ENCODE peak calls at places on chromosomes 16 and 17, in six cellular contexts. One of them, this sample, is unnamed.

GRCh38 chr17:12389421-12389820 is 276.3 kb upstream of the MYOCD start:
- DNase-seq in GM23338: no peak
- DNase-seq in breast epithelium: no peak
- DNase-seq in ovary: no peak
- DNase-seq in AG04450: no peak
- DNase-seq in lung: no peak
- DNase-seq in this sample: no peak

GRCh38 chr16:25270577-25270976 is 12.9 kb upstream of the ZKSCAN2 start:
- DNase-seq in lung: no peak
- DNase-seq in breast epithelium: no peak
- DNase-seq in AG04450: no peak
- DNase-seq in ovary: no peak
- DNase-seq in GM23338: no peak
- DNase-seq in this sample: no peak

GRCh38 chr16:86866986-86867722 is 288.8 kb downstream of the FOXL1 start:
- DNase-seq in breast epithelium: no peak
- DNase-seq in ovary: no peak
- DNase-seq in lung: no peak
- DNase-seq in GM23338: no peak
- DNase-seq in AG04450: no peak
- DNase-seq in this sample: no peak

GRCh38 chr16:26598989-26599785 is 467.5 kb upstream of the C16orf82 start:
- DNase-seq in breast epithelium: no peak
- DNase-seq in lung: no peak
- DNase-seq in AG04450: no peak
- DNase-seq in ovary: no peak
- DNase-seq in GM23338: peak; percentile 58
- DNase-seq in this sample: no peak

GRCh38 chr16:55283776-55284717 is 40.0 kb upstream of the IRX6 start:
- DNase-seq in GM23338: no peak
- DNase-seq in breast epithelium: no peak
- DNase-seq in ovary: no peak
- DNase-seq in AG04450: no peak
- DNase-seq in lung: no peak
- DNase-seq in this sample: no peak

GRCh38 chr17:4215882-4216411 is 47.8 kb downstream of the ANKFY1 start:
- DNase-seq in AG04450: no peak
- DNase-seq in GM23338: no peak
- DNase-seq in breast epithelium: no peak
- DNase-seq in ovary: no peak
- DNase-seq in lung: no peak
- DNase-seq in this sample: no peak

GRCh38 chr17:30570596-30571265 is 93.5 kb downstream of the GOSR1 start:
- DNase-seq in lung: no peak
- DNase-seq in AG04450: no peak
- DNase-seq in breast epithelium: no peak
- DNase-seq in ovary: no peak
- DNase-seq in GM23338: no peak
- DNase-seq in this sample: no peak

GRCh38 chr17:78163881-78164747 is 4.3 kb upstream of the SYNGR2 start:
- DNase-seq in GM23338: no peak
- DNase-seq in AG04450: no peak
- DNase-seq in lung: no peak
- DNase-seq in breast epithelium: no peak
- DNase-seq in ovary: no peak
- DNase-seq in this sample: no peak

GRCh38 chr17:45908460-45908859 is 14.1 kb downstream of the MAPT start:
- DNase-seq in breast epithelium: no peak
- DNase-seq in ovary: no peak
- DNase-seq in AG04450: no peak
- DNase-seq in lung: no peak
- DNase-seq in GM23338: peak; percentile 34
- DNase-seq in this sample: no peak

GRCh38 chr17:19978206-19978802 is 676 bp upstream of the AKAP10 start:
- DNase-seq in breast epithelium: no peak
- DNase-seq in lung: no peak
- DNase-seq in ovary: no peak
- DNase-seq in GM23338: peak; percentile 56
- DNase-seq in AG04450: no peak
- DNase-seq in this sample: no peak

GRCh38 chr17:19978803-19979202 is 1.2 kb upstream of the AKAP10 start:
- DNase-seq in lung: no peak
- DNase-seq in ovary: no peak
- DNase-seq in breast epithelium: no peak
- DNase-seq in GM23338: no peak
- DNase-seq in AG04450: no peak
- DNase-seq in this sample: no peak

GRCh38 chr17:19979917-19980770 is 2.5 kb upstream of the AKAP10 start:
- DNase-seq in GM23338: peak; percentile 12
- DNase-seq in ovary: peak; percentile 74
- DNase-seq in breast epithelium: no peak
- DNase-seq in lung: no peak
- DNase-seq in AG04450: no peak
- DNase-seq in this sample: no peak

GRCh38 chr17:19975601-19976000 is 2.0 kb downstream of the AKAP10 start:
- DNase-seq in AG04450: no peak
- DNase-seq in ovary: no peak
- DNase-seq in lung: no peak
- DNase-seq in breast epithelium: no peak
- DNase-seq in GM23338: no peak
- DNase-seq in this sample: peak; percentile 32

DNA sequence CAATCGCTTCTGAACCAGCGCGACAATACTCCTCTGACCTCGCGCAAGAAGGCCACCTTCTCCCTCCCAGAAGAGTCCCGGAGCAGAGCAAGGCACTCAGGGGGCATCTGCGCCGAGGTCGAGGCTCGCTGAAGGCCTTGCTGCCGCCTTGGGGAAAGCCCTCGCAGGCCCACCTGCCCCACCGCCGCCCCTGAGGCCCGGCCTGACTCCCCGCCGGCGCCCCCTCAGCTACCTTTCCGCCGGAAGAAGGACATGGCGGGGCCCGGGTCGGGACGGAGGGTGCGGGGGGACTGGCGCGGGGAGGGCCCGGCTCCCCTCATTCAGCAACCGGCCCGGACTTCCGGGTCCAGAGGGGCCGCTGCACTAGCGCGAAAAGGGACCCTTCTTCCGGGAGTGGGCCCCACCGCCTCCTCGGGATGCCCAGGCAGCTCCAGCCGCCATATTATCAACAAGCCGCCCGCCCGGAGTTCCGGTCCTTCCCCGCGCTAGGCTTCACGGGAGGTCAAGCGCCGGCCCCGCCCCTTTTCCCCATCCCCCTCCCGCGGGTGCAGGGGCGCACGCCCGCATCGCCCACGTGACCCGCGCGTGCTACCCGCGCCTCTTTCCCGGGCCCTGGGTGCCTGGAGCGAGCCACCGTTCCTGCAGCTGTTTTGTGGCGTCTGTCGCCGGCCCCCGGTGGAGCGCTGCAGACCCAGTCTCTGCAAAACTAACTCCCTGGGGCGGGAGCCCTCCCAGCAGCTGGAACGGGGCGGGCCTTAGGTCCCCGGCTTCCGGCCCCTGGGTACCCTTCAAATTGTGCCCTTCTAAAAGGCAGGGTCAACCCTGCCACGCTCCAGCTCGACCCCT is at the start of gene AKAP10:
- DNase-seq in AG04450: peak; percentile 30
- DNase-seq in ovary: peak; percentile 96
- DNase-seq in GM23338: peak; percentile 97
- DNase-seq in breast epithelium: peak; percentile 84
- DNase-seq in lung: peak; percentile 95
- DNase-seq in this sample: peak; percentile 95
- TF ChIP-seq CTCF in AG04450: no peak
- TF ChIP-seq CTCF in ovary: no peak
- TF ChIP-seq CTCF in GM23338: no peak
- TF ChIP-seq CTCF in breast epithelium: no peak
- TF ChIP-seq CTCF in lung: no peak
- TF ChIP-seq CTCF in this sample: no peak

GRCh38 chr16:52171481-52171880 is 375.5 kb downstream of the TOX3 start:
- DNase-seq in GM23338: peak; percentile 30
- DNase-seq in AG04450: no peak
- DNase-seq in ovary: no peak
- DNase-seq in lung: no peak
- DNase-seq in breast epithelium: no peak
- DNase-seq in this sample: no peak
- TF ChIP-seq CTCF in GM23338: peak; percentile 46
- TF ChIP-seq CTCF in AG04450: no peak
- TF ChIP-seq CTCF in ovary: no peak
- TF ChIP-seq CTCF in lung: no peak
- TF ChIP-seq CTCF in breast epithelium: no peak
- TF ChIP-seq CTCF in this sample: no peak

DNA sequence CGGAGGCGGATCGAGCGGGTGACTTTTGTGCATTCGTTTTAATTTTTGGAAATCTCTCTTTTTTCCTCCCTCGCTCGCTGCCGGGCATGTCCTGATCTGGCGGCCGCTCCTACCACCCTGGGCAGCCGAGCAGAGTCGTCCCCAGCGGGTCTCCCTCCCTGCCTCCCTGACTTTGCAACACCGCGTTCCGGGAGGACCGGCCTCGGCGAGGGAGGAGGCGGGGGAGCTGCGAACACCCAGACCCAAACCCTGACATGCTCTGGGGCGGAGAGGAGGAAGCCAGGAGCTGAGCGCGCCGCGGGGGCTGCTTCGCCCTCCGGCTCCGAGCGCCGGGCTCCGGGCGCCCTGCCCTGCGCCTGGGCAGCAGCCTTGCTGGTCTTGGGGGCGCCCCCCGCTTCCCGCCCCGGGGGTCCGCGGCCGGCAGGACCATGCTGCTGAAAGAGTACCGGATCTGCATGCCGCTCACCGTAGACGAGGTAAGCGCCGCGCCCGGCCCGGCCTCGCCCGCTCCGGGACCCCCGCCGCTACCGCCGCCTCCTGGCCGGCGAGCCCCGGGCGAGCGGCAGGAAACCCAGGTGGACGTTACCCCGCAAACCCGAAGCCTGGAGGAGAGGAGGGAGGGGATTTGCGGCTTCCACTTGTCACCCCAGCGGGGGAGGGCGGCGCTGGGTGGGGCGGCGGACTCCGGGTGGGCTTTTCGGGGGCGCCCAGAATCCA is 804 bp downstream of the PITPNC1 start:
- DNase-seq in AG04450: no peak
- DNase-seq in breast epithelium: peak; percentile 36
- DNase-seq in ovary: peak; percentile 74
- DNase-seq in lung: peak; percentile 57
- DNase-seq in GM23338: peak; percentile 60
- DNase-seq in this sample: peak; percentile 88
- TF ChIP-seq CTCF in AG04450: peak; percentile 33
- TF ChIP-seq CTCF in breast epithelium: no peak
- TF ChIP-seq CTCF in ovary: peak; percentile 46
- TF ChIP-seq CTCF in lung: no peak
- TF ChIP-seq CTCF in GM23338: peak; percentile 28
- TF ChIP-seq CTCF in this sample: peak; percentile 32

GRCh38 chr16:48511716-48512115 is 98.3 kb downstream of the N4BP1 start:
- DNase-seq in GM23338: no peak
- DNase-seq in breast epithelium: no peak
- DNase-seq in AG04450: no peak
- DNase-seq in lung: no peak
- DNase-seq in ovary: no peak
- DNase-seq in this sample: no peak
- TF ChIP-seq CTCF in GM23338: no peak
- TF ChIP-seq CTCF in breast epithelium: no peak
- TF ChIP-seq CTCF in AG04450: no peak
- TF ChIP-seq CTCF in lung: no peak
- TF ChIP-seq CTCF in ovary: no peak
- TF ChIP-seq CTCF in this sample: no peak

GRCh38 chr17:2299136-2299535 is 4.4 kb downstream of the SMG6 start:
- DNase-seq in AG04450: no peak
- DNase-seq in ovary: no peak
- DNase-seq in breast epithelium: no peak
- DNase-seq in GM23338: no peak
- DNase-seq in lung: no peak
- DNase-seq in this sample: no peak

GRCh38 chr17:2299756-2300155 is 3.8 kb downstream of the SMG6 start:
- DNase-seq in AG04450: no peak
- DNase-seq in breast epithelium: no peak
- DNase-seq in GM23338: no peak
- DNase-seq in lung: no peak
- DNase-seq in ovary: no peak
- DNase-seq in this sample: peak; percentile 73

GRCh38 chr17:2302740-2303277 is 776 bp downstream of the SMG6 start:
- DNase-seq in AG04450: no peak
- DNase-seq in GM23338: no peak
- DNase-seq in ovary: no peak
- DNase-seq in lung: no peak
- DNase-seq in breast epithelium: no peak
- DNase-seq in this sample: no peak

GRCh38 chr17:2303278-2304188 is at the start of the genes SMG6 and SRR:
- DNase-seq in GM23338: peak; percentile 94
- DNase-seq in lung: peak; percentile 91
- DNase-seq in breast epithelium: peak; percentile 86
- DNase-seq in ovary: peak; percentile 95
- DNase-seq in AG04450: peak; percentile 48
- DNase-seq in this sample: peak; percentile 97
- TF ChIP-seq CTCF in GM23338: no peak
- TF ChIP-seq CTCF in lung: no peak
- TF ChIP-seq CTCF in breast epithelium: no peak
- TF ChIP-seq CTCF in ovary: no peak
- TF ChIP-seq CTCF in AG04450: no peak
- TF ChIP-seq CTCF in this sample: no peak

GRCh38 chr16:53220585-53220984 is 165.8 kb downstream of the CHD9 start:
- DNase-seq in AG04450: no peak
- DNase-seq in ovary: no peak
- DNase-seq in lung: no peak
- DNase-seq in breast epithelium: no peak
- DNase-seq in GM23338: peak; percentile 41
- DNase-seq in this sample: no peak
- TF ChIP-seq CTCF in AG04450: peak; percentile 41
- TF ChIP-seq CTCF in ovary: no peak
- TF ChIP-seq CTCF in lung: no peak
- TF ChIP-seq CTCF in breast epithelium: no peak
- TF ChIP-seq CTCF in GM23338: peak; percentile 45
- TF ChIP-seq CTCF in this sample: peak; percentile 41

DNA sequence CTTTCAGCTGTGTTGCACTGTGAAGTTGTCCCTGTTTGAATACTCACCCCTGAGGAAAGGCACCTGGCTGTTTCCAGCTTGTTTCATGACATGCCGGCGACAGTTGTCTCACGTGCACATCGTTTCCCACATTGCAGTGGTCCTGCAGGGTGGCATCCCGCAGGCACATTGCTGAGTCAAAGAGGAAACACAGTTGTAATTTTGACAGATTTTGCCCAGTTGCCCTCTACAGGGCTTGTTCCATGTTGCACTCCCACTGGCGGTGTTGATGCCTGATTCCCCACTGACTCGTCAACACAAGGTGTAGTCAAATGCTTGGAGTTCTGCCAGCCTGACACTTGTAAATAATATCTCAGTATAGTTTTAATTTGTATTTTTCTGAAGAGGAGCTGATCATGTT is 23.8 kb downstream of the EPN2 start:
- DNase-seq in breast epithelium: no peak
- DNase-seq in GM23338: no peak
- DNase-seq in lung: no peak
- DNase-seq in ovary: no peak
- DNase-seq in AG04450: no peak
- DNase-seq in this sample: no peak
- TF ChIP-seq CTCF in breast epithelium: no peak
- TF ChIP-seq CTCF in GM23338: no peak
- TF ChIP-seq CTCF in lung: no peak
- TF ChIP-seq CTCF in ovary: no peak
- TF ChIP-seq CTCF in AG04450: no peak
- TF ChIP-seq CTCF in this sample: peak; percentile 40